ENCODE peak calls at places on chromosomes 12 and 14, in nine cellular contexts. One of them, this sample, is unnamed.

GRCh38 chr14:60651936-60652673 is 2.8 kb upstream of the SIX1 start:
- DNase-seq in cardiac muscle cell: no peak
- DNase-seq in heart right ventricle: no peak
- DNase-seq in brain microvascular endothelial cell: no peak
- DNase-seq in testis: no peak
- DNase-seq in AG09309: no peak
- DNase-seq in AG10803: no peak
- DNase-seq in right atrium auricular region: no peak
- DNase-seq in astrocyte: no peak
- DNase-seq in this sample: no peak

GRCh38 chr14:69443296-69443805 is 41.2 kb upstream of the PLEKHD1 start:
- DNase-seq in cardiac muscle cell: no peak
- DNase-seq in heart right ventricle: no peak
- DNase-seq in brain microvascular endothelial cell: no peak
- DNase-seq in testis: no peak
- DNase-seq in AG09309: no peak
- DNase-seq in AG10803: no peak
- DNase-seq in right atrium auricular region: no peak
- DNase-seq in astrocyte: no peak
- DNase-seq in this sample: no peak

GRCh38 chr12:28930704-28931103 is 218.4 kb upstream of the FAR2 start:
- DNase-seq in cardiac muscle cell: no peak
- DNase-seq in heart right ventricle: no peak
- DNase-seq in brain microvascular endothelial cell: no peak
- DNase-seq in testis: no peak
- DNase-seq in AG09309: no peak
- DNase-seq in AG10803: no peak
- DNase-seq in right atrium auricular region: no peak
- DNase-seq in astrocyte: no peak
- DNase-seq in this sample: no peak

GRCh38 chr14:102317564-102318248 is 1.8 kb upstream of the ZNF839 start:
- DNase-seq in cardiac muscle cell: no peak
- DNase-seq in heart right ventricle: no peak
- DNase-seq in brain microvascular endothelial cell: no peak
- DNase-seq in testis: peak
- DNase-seq in AG09309: no peak
- DNase-seq in AG10803: peak
- DNase-seq in right atrium auricular region: no peak
- DNase-seq in astrocyte: no peak
- DNase-seq in this sample: no peak

GRCh38 chr14:76439237-76439775 is 63.4 kb downstream of the ESRRB start:
- DNase-seq in cardiac muscle cell: no peak
- DNase-seq in heart right ventricle: no peak
- DNase-seq in brain microvascular endothelial cell: no peak
- DNase-seq in testis: no peak
- DNase-seq in AG09309: no peak
- DNase-seq in AG10803: no peak
- DNase-seq in right atrium auricular region: no peak
- DNase-seq in astrocyte: no peak
- DNase-seq in this sample: no peak

GRCh38 chr14:57071639-57072038 is 197.1 kb downstream of the EXOC5 start:
- DNase-seq in cardiac muscle cell: no peak
- DNase-seq in heart right ventricle: no peak
- DNase-seq in brain microvascular endothelial cell: no peak
- DNase-seq in testis: no peak
- DNase-seq in AG09309: no peak
- DNase-seq in AG10803: no peak
- DNase-seq in right atrium auricular region: no peak
- DNase-seq in astrocyte: no peak
- DNase-seq in this sample: no peak

GRCh38 chr14:50067723-50068495 is 48.5 kb downstream of the VCPKMT start:
- DNase-seq in cardiac muscle cell: peak
- DNase-seq in heart right ventricle: no peak
- DNase-seq in brain microvascular endothelial cell: peak
- DNase-seq in testis: no peak
- DNase-seq in AG09309: peak
- DNase-seq in AG10803: peak
- DNase-seq in right atrium auricular region: no peak
- DNase-seq in astrocyte: peak
- DNase-seq in this sample: peak

GRCh38 chr14:94361682-94362081 is 26.7 kb downstream of the SERPINA1 start:
- DNase-seq in cardiac muscle cell: no peak
- DNase-seq in heart right ventricle: no peak
- DNase-seq in brain microvascular endothelial cell: no peak
- DNase-seq in testis: no peak
- DNase-seq in AG09309: no peak
- DNase-seq in AG10803: no peak
- DNase-seq in right atrium auricular region: no peak
- DNase-seq in astrocyte: no peak
- DNase-seq in this sample: no peak

GRCh38 chr14:96189288-96189711 is 15.3 kb upstream of the BDKRB2 start:
- DNase-seq in cardiac muscle cell: peak
- DNase-seq in heart right ventricle: no peak
- DNase-seq in brain microvascular endothelial cell: peak
- DNase-seq in testis: no peak
- DNase-seq in AG09309: peak
- DNase-seq in AG10803: peak
- DNase-seq in right atrium auricular region: no peak
- DNase-seq in astrocyte: peak
- DNase-seq in this sample: peak

GRCh38 chr14:25042362-25043299 is 7.3 kb downstream of the STXBP6 start:
- DNase-seq in cardiac muscle cell: peak
- DNase-seq in heart right ventricle: no peak
- DNase-seq in brain microvascular endothelial cell: peak
- DNase-seq in testis: no peak
- DNase-seq in AG09309: peak
- DNase-seq in AG10803: peak
- DNase-seq in right atrium auricular region: no peak
- DNase-seq in astrocyte: peak
- DNase-seq in this sample: peak

GRCh38 chr12:1835178-1836131 is 15.1 kb downstream of the LRTM2 start:
- DNase-seq in cardiac muscle cell: no peak
- DNase-seq in heart right ventricle: no peak
- DNase-seq in brain microvascular endothelial cell: no peak
- DNase-seq in testis: no peak
- DNase-seq in AG09309: no peak
- DNase-seq in AG10803: no peak
- DNase-seq in right atrium auricular region: no peak
- DNase-seq in astrocyte: no peak
- DNase-seq in this sample: no peak

GRCh38 chr12:52828156-52829090 is 5.7 kb downstream of the KRT79 start:
- DNase-seq in cardiac muscle cell: peak
- DNase-seq in heart right ventricle: no peak
- DNase-seq in brain microvascular endothelial cell: no peak
- DNase-seq in testis: no peak
- DNase-seq in AG09309: no peak
- DNase-seq in AG10803: peak
- DNase-seq in right atrium auricular region: no peak
- DNase-seq in astrocyte: no peak
- DNase-seq in this sample: no peak

GRCh38 chr12:78584695-78585094 is 279.9 kb upstream of the SYT1 start:
- DNase-seq in cardiac muscle cell: peak
- DNase-seq in heart right ventricle: no peak
- DNase-seq in brain microvascular endothelial cell: no peak
- DNase-seq in testis: no peak
- DNase-seq in AG09309: no peak
- DNase-seq in AG10803: peak
- DNase-seq in right atrium auricular region: no peak
- DNase-seq in astrocyte: no peak
- DNase-seq in this sample: no peak

GRCh38 chr12:69610126-69610525 is 581 bp downstream of the LRRC10 start:
- DNase-seq in cardiac muscle cell: no peak
- DNase-seq in heart right ventricle: no peak
- DNase-seq in brain microvascular endothelial cell: no peak
- DNase-seq in testis: no peak
- DNase-seq in AG09309: no peak
- DNase-seq in AG10803: no peak
- DNase-seq in right atrium auricular region: no peak
- DNase-seq in astrocyte: no peak
- DNase-seq in this sample: no peak

GRCh38 chr12:19712041-19712440 is 272.7 kb downstream of the AEBP2 start:
- DNase-seq in cardiac muscle cell: peak
- DNase-seq in heart right ventricle: no peak
- DNase-seq in brain microvascular endothelial cell: peak
- DNase-seq in testis: no peak
- DNase-seq in AG09309: peak
- DNase-seq in AG10803: peak
- DNase-seq in right atrium auricular region: no peak
- DNase-seq in astrocyte: peak
- DNase-seq in this sample: peak

GRCh38 chr12:12331244-12331771 is 18.7 kb downstream of the MANSC1 start:
- DNase-seq in cardiac muscle cell: no peak
- DNase-seq in heart right ventricle: no peak
- DNase-seq in brain microvascular endothelial cell: peak
- DNase-seq in testis: no peak
- DNase-seq in AG09309: no peak
- DNase-seq in AG10803: no peak
- DNase-seq in right atrium auricular region: no peak
- DNase-seq in astrocyte: peak
- DNase-seq in this sample: no peak

GRCh38 chr12:111664961-111665865 is 20.5 kb downstream of the BRAP start:
- DNase-seq in cardiac muscle cell: no peak
- DNase-seq in heart right ventricle: no peak
- DNase-seq in brain microvascular endothelial cell: no peak
- DNase-seq in testis: no peak
- DNase-seq in AG09309: no peak
- DNase-seq in AG10803: no peak
- DNase-seq in right atrium auricular region: no peak
- DNase-seq in astrocyte: no peak
- DNase-seq in this sample: no peak

DNA sequence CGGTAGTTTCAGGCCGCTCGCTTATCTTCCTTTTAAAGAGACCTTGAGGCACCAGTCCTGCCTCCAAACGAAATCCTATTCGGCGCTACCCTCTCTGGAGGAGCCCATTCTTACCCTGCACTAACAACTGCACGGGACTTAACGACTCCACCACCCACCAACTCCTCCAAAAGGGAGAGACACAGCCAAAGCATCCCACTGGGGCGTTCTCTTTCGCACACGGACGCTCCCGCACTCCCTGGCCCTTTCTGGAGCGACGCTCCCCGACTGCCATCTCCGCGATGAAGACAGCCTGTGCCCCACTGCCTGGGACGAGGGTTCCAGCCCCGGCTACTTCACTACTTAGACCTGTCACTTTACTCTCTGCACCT is 648 bp downstream of the GALC start:
- DNase-seq in cardiac muscle cell: peak
- DNase-seq in heart right ventricle: no peak
- DNase-seq in brain microvascular endothelial cell: no peak
- DNase-seq in testis: no peak
- DNase-seq in AG09309: no peak
- DNase-seq in AG10803: no peak
- DNase-seq in right atrium auricular region: no peak
- DNase-seq in astrocyte: no peak
- DNase-seq in this sample: no peak
- H3K4me3 ChIP-seq in cardiac muscle cell: peak
- H3K4me3 ChIP-seq in heart right ventricle: peak
- H3K4me3 ChIP-seq in brain microvascular endothelial cell: peak
- H3K4me3 ChIP-seq in testis: peak
- H3K4me3 ChIP-seq in AG09309: peak
- H3K4me3 ChIP-seq in AG10803: peak
- H3K4me3 ChIP-seq in right atrium auricular region: peak
- H3K4me3 ChIP-seq in astrocyte: peak
- H3K4me3 ChIP-seq in this sample: peak

DNA sequence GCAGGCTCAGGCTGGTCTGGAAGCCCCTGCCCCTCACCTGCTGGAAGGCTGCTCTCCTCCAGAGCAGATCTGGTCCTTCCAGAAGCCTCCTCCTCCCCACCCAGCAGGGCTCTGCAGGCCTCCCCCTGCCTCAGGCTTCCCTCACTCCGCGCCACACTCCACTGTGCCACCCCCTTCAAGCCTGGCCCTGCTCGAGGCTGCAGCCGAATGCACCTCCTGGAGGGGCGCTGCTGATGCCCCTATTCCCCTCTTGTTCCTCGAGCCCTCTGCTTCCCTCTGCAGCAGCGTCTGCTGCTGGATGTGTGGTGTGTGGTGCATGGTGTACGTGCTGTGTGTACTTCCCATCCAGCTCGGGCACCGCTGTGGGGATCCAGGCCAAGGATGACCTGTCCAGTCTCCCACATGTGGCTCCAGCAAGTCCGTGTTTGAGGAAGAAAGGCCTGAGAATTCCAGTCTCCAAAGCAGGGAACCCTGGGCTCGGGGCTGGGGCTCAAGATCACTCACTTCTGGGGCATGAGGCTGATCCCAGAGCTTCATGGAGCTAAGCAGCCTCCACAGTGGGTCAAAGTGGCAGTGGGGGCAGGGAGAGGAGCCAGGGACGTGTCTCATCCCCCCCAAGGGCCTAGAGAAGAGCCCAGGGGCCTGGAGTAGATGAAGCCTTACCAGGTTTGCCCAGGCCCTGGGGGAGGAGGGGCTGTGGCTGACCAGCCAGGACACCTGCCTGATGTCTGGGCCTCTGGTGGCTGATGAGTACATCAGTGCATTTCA is 136.0 kb upstream of the C14orf180 start:
- DNase-seq in cardiac muscle cell: no peak
- DNase-seq in heart right ventricle: no peak
- DNase-seq in brain microvascular endothelial cell: no peak
- DNase-seq in testis: no peak
- DNase-seq in AG09309: no peak
- DNase-seq in AG10803: no peak
- DNase-seq in right atrium auricular region: no peak
- DNase-seq in astrocyte: no peak
- DNase-seq in this sample: no peak
- TF ChIP-seq CTCF in cardiac muscle cell: no peak
- TF ChIP-seq CTCF in heart right ventricle: no peak
- TF ChIP-seq CTCF in brain microvascular endothelial cell: no peak
- TF ChIP-seq CTCF in testis: no peak
- TF ChIP-seq CTCF in AG09309: no peak
- TF ChIP-seq CTCF in AG10803: no peak
- TF ChIP-seq CTCF in right atrium auricular region: no peak
- TF ChIP-seq CTCF in astrocyte: no peak
- TF ChIP-seq CTCF in this sample: no peak

GRCh38 chr12:98894412-98895085 is 249.5 kb downstream of the APAF1 start:
- DNase-seq in cardiac muscle cell: peak
- DNase-seq in heart right ventricle: no peak
- DNase-seq in brain microvascular endothelial cell: no peak
- DNase-seq in testis: no peak
- DNase-seq in AG09309: no peak
- DNase-seq in AG10803: no peak
- DNase-seq in right atrium auricular region: no peak
- DNase-seq in astrocyte: no peak
- DNase-seq in this sample: no peak
- H3K4me3 ChIP-seq in cardiac muscle cell: peak
- H3K4me3 ChIP-seq in heart right ventricle: peak
- H3K4me3 ChIP-seq in brain microvascular endothelial cell: no peak
- H3K4me3 ChIP-seq in testis: peak
- H3K4me3 ChIP-seq in AG09309: no peak
- H3K4me3 ChIP-seq in AG10803: no peak
- H3K4me3 ChIP-seq in right atrium auricular region: peak
- H3K4me3 ChIP-seq in astrocyte: peak
- H3K4me3 ChIP-seq in this sample: no peak

DNA sequence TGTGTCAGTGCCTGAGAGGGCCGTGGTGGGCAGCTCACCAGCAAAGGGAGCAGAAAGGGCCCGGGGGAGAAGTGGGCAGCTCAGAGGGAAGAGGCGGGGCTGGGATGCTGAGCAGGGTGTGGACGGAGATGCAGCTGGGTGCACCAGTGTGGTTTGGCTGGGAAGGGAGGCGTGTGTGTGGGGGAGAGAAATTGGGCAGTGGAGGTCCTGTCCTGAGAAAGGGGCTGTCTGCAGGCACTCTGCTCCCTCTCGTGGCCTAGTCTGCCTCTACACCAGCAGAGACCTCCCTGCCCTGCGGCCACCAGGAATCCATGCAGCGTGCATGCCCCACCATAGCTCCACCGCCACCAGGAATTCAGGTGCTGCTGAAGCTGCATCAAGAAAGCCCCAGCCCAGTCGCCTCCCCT is 6.4 kb downstream of the TMEM121 start:
- DNase-seq in cardiac muscle cell: peak
- DNase-seq in heart right ventricle: peak
- DNase-seq in brain microvascular endothelial cell: peak
- DNase-seq in testis: no peak
- DNase-seq in AG09309: no peak
- DNase-seq in AG10803: peak
- DNase-seq in right atrium auricular region: no peak
- DNase-seq in astrocyte: no peak
- DNase-seq in this sample: no peak
- TF ChIP-seq CTCF in cardiac muscle cell: peak
- TF ChIP-seq CTCF in heart right ventricle: peak
- TF ChIP-seq CTCF in brain microvascular endothelial cell: peak
- TF ChIP-seq CTCF in testis: no peak
- TF ChIP-seq CTCF in AG09309: peak
- TF ChIP-seq CTCF in AG10803: peak
- TF ChIP-seq CTCF in right atrium auricular region: no peak
- TF ChIP-seq CTCF in astrocyte: no peak
- TF ChIP-seq CTCF in this sample: peak